ENCODE peak calls at places on chromosomes 12 and 14, in six cellular contexts. W is lower lobe of right lung, H is Peyer's patch, S is heart left ventricle, M is mesendoderm, C is breast epithelium. Y is an unnamed sample. For H3K4me1, the result is how much of the 10 kb centered on the place peaks cover.

GRCh38 chr14:91417134-91417982 is at the start of gene CCDC88C:
- DNase-seq in M (peak), C (peak), S (peak), W (peak), H (peak), Y (peak)

GRCh38 chr14:55944757-55945156 is 173.5 kb upstream of the PELI2 start:
- DNase-seq in W (no peak), M (no peak), S (no peak), H (no peak), C (no peak), Y (no peak)

GRCh38 chr12:93884794-93885460 is 207.8 kb downstream of the CRADD start:
- DNase-seq in S (no peak), H (no peak), C (no peak), W (no peak), M (peak), Y (no peak)

GRCh38 chr14:32254952-32255679 is 52.0 kb upstream of the RNU6-8 start:
- DNase-seq in W (no peak), M (peak), S (peak), C (peak), H (peak), Y (peak)

GRCh38 chr14:105473033-105473676 is 1.5 kb upstream of the CRIP2 start:
- DNase-seq in M (no peak), W (no peak), S (no peak), C (no peak), H (no peak), Y (no peak)

GRCh38 chr12:123705935-123706334 is 6.2 kb upstream of the ATP6V0A2 start:
- DNase-seq in H (no peak), C (no peak), W (no peak), S (no peak), M (peak), Y (no peak)

GRCh38 chr14:102469261-102469660 is 40.3 kb downstream of the ANKRD9 start:
- DNase-seq in H (no peak), S (no peak), M (peak), W (no peak), C (no peak), Y (no peak)

GRCh38 chr14:39841088-39841487 is 408.9 kb upstream of the FBXO33 start:
- DNase-seq in W (no peak), C (no peak), H (no peak), S (no peak), M (no peak), Y (no peak)

GRCh38 chr12:6340745-6341438 is 984 bp downstream of the TNFRSF1A start:
- DNase-seq in H (no peak), M (no peak), S (no peak), C (no peak), W (no peak), Y (no peak)

GRCh38 chr12:6608592-6609311 is 1.6 kb upstream of the CHD4 start:
- DNase-seq in C (peak), S (no peak), M (peak), H (no peak), W (no peak), Y (no peak)

GRCh38 chr14:43568022-43568421 is 939.1 kb downstream of the FSCB start:
- DNase-seq in H (no peak), S (no peak), W (no peak), C (no peak), M (no peak), Y (no peak)

GRCh38 chr12:32897276-32897615 is 669 bp upstream of the PKP2 start:
- DNase-seq in S (no peak), W (no peak), H (no peak), C (no peak), M (no peak), Y (no peak)
- H3K4me1 ChIP-seq in S (under half), W (under half), H (under half), C (under half), M (under half), Y (under half)

GRCh38 chr12:1632702-1633101 is 3.7 kb downstream of the WNT5B start:
- DNase-seq in M (no peak), S (peak), W (no peak), C (no peak), H (no peak), Y (no peak)

GRCh38 chr12:1628671-1629337 is at the start of gene WNT5B:
- DNase-seq in W (no peak), H (no peak), S (no peak), C (no peak), M (peak), Y (no peak)

GRCh38 chr12:1630827-1631591 is 2.0 kb downstream of the WNT5B start:
- DNase-seq in M (peak), H (no peak), W (no peak), C (no peak), S (no peak), Y (no peak)

GRCh38 chr12:1629338-1630080 is 478 bp downstream of the WNT5B start:
- DNase-seq in S (no peak), W (no peak), C (no peak), H (peak), M (peak), Y (no peak)

DNA sequence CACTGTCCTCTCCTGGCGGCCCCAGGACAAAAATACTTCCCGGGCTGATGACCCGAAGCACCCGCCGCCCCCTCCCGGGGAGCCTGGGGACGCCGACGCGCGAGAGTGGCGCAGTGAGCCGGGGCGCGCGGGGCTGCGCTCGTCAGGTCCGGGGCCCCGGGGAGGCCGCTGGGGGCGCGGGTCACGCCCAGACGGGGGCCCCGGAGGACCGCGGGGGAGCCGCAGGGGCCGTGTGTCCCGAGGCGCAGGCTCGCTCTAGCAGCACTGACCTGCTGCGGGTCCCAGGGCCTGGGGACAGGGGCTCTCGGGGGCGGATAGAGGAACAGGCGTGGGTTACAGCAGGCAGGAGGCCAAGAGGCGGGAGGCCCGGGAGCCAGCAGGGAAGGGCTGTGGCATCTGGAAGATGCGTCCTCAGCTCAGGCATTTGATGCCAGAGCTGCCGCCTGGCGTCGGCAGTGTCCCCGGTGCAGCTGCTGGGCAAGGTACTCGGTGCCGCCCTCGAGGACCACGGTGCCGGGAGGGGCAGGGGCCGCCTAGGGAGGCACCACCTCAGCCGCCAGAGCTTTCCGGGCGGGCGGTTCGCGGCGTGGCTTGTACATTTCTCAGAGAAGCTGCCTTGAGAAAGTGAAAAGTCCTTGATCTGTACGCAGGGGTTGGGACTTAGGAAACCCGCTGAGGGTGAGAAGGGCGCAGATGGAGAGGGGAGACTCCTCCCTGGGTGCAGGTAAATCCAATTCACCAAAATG is 1.2 kb downstream of the WNT5B start:
- DNase-seq in S (peak), M (peak), W (peak), H (peak), C (peak), Y (peak)
- H3K4me3 ChIP-seq in S (peak), M (no peak), W (peak), H (peak), C (peak), Y (peak)

DNA sequence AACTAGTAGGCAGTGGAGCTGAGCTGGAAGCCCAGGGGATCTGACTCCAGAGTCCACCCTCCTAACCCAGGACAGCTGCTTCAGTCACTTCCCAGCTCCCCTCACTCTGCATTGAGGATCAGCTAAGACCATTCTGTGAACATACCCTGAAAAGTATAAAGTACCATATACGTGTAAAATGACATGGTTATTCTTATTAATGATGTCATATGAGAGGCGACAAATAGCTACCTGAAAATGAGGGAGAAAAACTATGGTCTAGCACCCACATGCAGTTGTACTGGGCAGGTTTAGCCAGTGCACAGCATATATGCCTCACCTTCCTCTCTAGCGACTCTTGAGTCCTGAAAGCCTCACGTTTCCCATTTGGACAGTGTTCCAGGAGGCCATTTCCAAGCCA is 461.9 kb downstream of the RAD51B start:
- DNase-seq in S (no peak), W (no peak), C (no peak), M (no peak), H (no peak), Y (no peak)
- H3K4me1 ChIP-seq in S (under half), W (under half), C (under half), M (under half), H (under half), Y (half or more)

GRCh38 chr12:132605055-132605441 is 5.3 kb downstream of the LRCOL1 start:
- DNase-seq in W (no peak), C (no peak), M (no peak), H (no peak), S (no peak), Y (no peak)

GRCh38 chr12:132602578-132603239 is 7.7 kb downstream of the LRCOL1 start:
- DNase-seq in M (no peak), H (no peak), S (peak), W (peak), C (no peak), Y (no peak)

GRCh38 chr12:132604108-132605054 is 6.0 kb downstream of the LRCOL1 start:
- DNase-seq in S (peak), W (peak), M (no peak), H (no peak), C (no peak), Y (no peak)

GRCh38 chr12:132601171-132601883 is 9.1 kb downstream of the LRCOL1 start:
- DNase-seq in H (no peak), S (peak), W (no peak), C (no peak), M (no peak), Y (no peak)

GRCh38 chr12:132603240-132604107 is 6.9 kb downstream of the LRCOL1 start:
- DNase-seq in C (no peak), W (peak), S (peak), H (no peak), M (no peak), Y (no peak)
- H3K4me3 ChIP-seq in C (peak), W (peak), S (peak), H (peak), M (no peak), Y (no peak)

GRCh38 chr12:92502417-92503028 is 200.3 kb upstream of the PLEKHG7 start:
- DNase-seq in H (no peak), W (no peak), S (no peak), M (peak), C (no peak), Y (no peak)
- H3K4me1 ChIP-seq in H (under half), W (under half), S (half or more), M (under half), C (under half), Y (under half)

DNA sequence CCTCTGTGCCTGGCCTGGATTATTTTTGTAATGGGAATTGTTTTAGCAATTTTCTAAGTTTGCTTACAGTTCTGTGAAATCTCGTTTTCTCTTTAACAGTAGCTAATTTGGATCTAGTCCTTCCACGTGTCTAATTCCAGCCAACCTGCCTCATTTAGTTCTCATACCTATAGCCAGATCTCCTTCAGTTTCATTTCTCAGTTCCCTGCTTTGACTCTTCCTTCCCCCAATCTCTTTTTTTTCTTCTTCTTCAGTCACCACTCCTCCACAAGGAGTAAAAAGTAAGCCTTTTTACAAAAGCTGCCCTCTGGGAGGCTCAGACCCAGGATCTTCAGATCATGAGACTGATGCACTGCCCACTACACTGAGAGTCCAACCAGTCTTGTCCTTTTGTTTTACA is 1.4 kb downstream of the THTPA start:
- DNase-seq in S (no peak), W (no peak), H (no peak), M (no peak), C (no peak), Y (no peak)
- H3K4me3 ChIP-seq in S (no peak), W (no peak), H (no peak), M (no peak), C (no peak), Y (no peak)

DNA sequence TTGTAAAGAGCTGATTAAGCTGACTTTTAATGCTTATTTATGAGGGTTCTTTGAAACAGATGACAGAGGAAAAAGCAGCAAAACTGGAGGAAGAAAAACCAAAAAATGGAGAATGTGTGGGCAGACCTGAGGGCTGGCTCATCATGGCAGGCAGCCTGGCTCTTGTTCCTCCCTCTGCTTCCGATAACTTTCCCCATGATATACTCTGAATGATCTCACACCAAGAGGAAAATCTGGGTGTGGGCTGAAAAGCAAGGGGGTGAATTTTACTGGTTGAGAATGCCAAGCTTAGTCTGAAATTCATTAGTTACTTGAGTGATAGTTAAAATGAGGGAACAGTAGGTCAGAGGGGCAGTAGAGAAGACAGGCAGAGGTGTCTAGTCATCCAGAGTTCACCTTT is 330.1 kb upstream of the PRICKLE1 start:
- DNase-seq in M (no peak), H (no peak), S (no peak), W (no peak), C (no peak), Y (no peak)
- H3K4me1 ChIP-seq in M (under half), H (under half), S (under half), W (under half), C (under half), Y (under half)

GRCh38 chr12:53115891-53116675 is 12.8 kb downstream of the SOAT2 start:
- DNase-seq in C (no peak), W (no peak), S (no peak), H (no peak), M (no peak), Y (no peak)

GRCh38 chr12:53118771-53119300 is 15.6 kb downstream of the SOAT2 start:
- DNase-seq in W (no peak), M (no peak), H (no peak), S (no peak), C (no peak), Y (no peak)

GRCh38 chr12:53115112-53115890 is 12.0 kb downstream of the SOAT2 start:
- DNase-seq in H (no peak), M (peak), W (no peak), C (no peak), S (no peak), Y (no peak)

GRCh38 chr12:53113951-53114350 is 10.7 kb downstream of the SOAT2 start:
- DNase-seq in H (no peak), M (no peak), S (no peak), C (no peak), W (no peak), Y (no peak)

DNA sequence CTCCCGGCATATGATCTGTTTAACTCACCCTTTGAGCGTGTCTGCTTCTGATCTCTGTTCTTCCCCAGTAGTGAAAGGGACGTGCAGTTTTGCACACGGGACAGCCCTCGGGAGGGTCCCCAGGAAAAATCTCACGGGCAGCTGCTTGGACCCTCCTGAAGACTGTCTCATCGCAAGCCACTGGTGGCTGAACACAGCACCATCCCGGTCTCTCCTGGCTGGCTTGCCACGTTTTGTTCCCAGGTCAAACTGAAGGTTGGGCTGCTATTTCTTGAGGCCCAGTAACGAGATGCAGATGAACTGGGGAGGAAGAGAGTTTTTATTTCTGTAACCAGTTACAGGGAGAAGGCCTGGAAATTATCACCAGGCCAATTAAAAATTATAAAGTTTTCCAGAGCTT is 10.0 kb downstream of the SOAT2 start:
- DNase-seq in H (no peak), M (no peak), C (no peak), S (no peak), W (no peak), Y (no peak)
- H3K4me3 ChIP-seq in H (no peak), M (no peak), C (no peak), S (no peak), W (no peak), Y (no peak)

GRCh38 chr12:3098436-3098835 is 21.3 kb downstream of the TSPAN9 start:
- DNase-seq in W (no peak), H (no peak), S (no peak), M (no peak), C (no peak), Y (no peak)

GRCh38 chr12:3102721-3103410 is 25.7 kb downstream of the TSPAN9 start:
- DNase-seq in M (no peak), S (no peak), H (no peak), C (no peak), W (no peak), Y (no peak)

GRCh38 chr12:3099146-3099545 is 22.0 kb downstream of the TSPAN9 start:
- DNase-seq in S (no peak), W (no peak), M (no peak), H (no peak), C (no peak), Y (no peak)

GRCh38 chr12:3103806-3104205 is 26.6 kb downstream of the TSPAN9 start:
- DNase-seq in C (no peak), H (no peak), M (no peak), W (no peak), S (no peak), Y (no peak)

GRCh38 chr12:3101309-3102022 is 24.3 kb downstream of the TSPAN9 start:
- DNase-seq in S (no peak), C (no peak), H (no peak), W (no peak), M (no peak), Y (no peak)
- H3K4me1 ChIP-seq in S (half or more), C (under half), H (under half), W (half or more), M (under half), Y (under half)

GRCh38 chr12:108517288-108518100 is 2.4 kb downstream of the FICD start:
- DNase-seq in C (no peak), W (no peak), M (peak), H (no peak), S (no peak), Y (no peak)

GRCh38 chr12:108518101-108518715 is 3.1 kb downstream of the FICD start:
- DNase-seq in C (no peak), M (no peak), H (no peak), S (no peak), W (no peak), Y (no peak)

GRCh38 chr12:108515916-108516315 is 839 bp downstream of the FICD start:
- DNase-seq in M (peak), C (no peak), S (no peak), H (no peak), W (no peak), Y (no peak)

GRCh38 chr12:108514973-108515814 is at the start of gene FICD:
- DNase-seq in S (peak), C (peak), M (peak), H (peak), W (peak), Y (peak)

GRCh38 chr12:108516511-108517275 is 1.6 kb downstream of the FICD start:
- DNase-seq in W (no peak), M (peak), H (no peak), S (no peak), C (no peak), Y (no peak)
- H3K4me3 ChIP-seq in W (peak), M (no peak), H (no peak), S (no peak), C (peak), Y (no peak)

Y was measured in CD4-positive, alpha-beta memory T cell.